ENCODE peak calls at places on chromosomes 7 and 10, in four cellular contexts. X, C, B and F are unnamed samples.

GRCh38 chr10:97131702-97132101 is 54.1 kb downstream of the SLIT1 start:
- DNase-seq in C (no peak), X (peak; percentile 12), B (no peak), F (no peak)

GRCh38 chr7:43694399-43694748 is 34.9 kb downstream of the COA1 start:
- DNase-seq in C (no peak), B (no peak), X (peak; percentile 93), F (no peak)

GRCh38 chr10:97708976-97709745 is 4.4 kb upstream of the MARVELD1 start:
- DNase-seq in C (peak; percentile 24), B (peak; percentile 78), X (peak; percentile 85), F (peak; percentile 82)

GRCh38 chr7:72493850-72494661 is 81.9 kb upstream of the CALN1 start:
- DNase-seq in C (no peak), X (peak; percentile 34), B (peak; percentile 88), F (peak; percentile 79)

GRCh38 chr10:73886625-73887024 is 12.3 kb upstream of the CAMK2G start:
- DNase-seq in C (no peak), X (peak; percentile 17), B (peak; percentile 39), F (peak; percentile 39)

GRCh38 chr10:24720096-24720495 is 3.6 kb downstream of the ARHGAP21 start:
- DNase-seq in X (no peak), B (no peak), C (no peak), F (no peak)

GRCh38 chr7:30027065-30027456 is 559 bp upstream of the FKBP14 start:
- DNase-seq in X (no peak), B (peak; percentile 77), C (peak; percentile 65), F (peak; percentile 90)

GRCh38 chr7:113013761-113014449 is 72.7 kb downstream of the GPR85 start:
- DNase-seq in B (no peak), X (no peak), C (no peak), F (no peak)

GRCh38 chr10:126350216-126350992 is 37.9 kb downstream of the ADAM12 start:
- DNase-seq in B (peak; percentile 34), X (peak; percentile 47), C (no peak), F (peak; percentile 78)

GRCh38 chr7:137930616-137931015 is 71.3 kb downstream of the CREB3L2 start:
- DNase-seq in B (no peak), X (peak; percentile 88), C (no peak), F (no peak)

GRCh38 chr10:740936-741431 is 51.5 kb upstream of the DIP2C start:
- DNase-seq in X (no peak), C (no peak), B (no peak), F (no peak)

GRCh38 chr7:1403844-1404404 is 55.3 kb downstream of the MICALL2 start:
- DNase-seq in B (peak; percentile 38), C (no peak), X (peak; percentile 46), F (peak; percentile 43)

GRCh38 chr10:8810677-8811076 is 756.2 kb downstream of the GATA3 start:
- DNase-seq in X (no peak), C (no peak), B (no peak), F (no peak)

GRCh38 chr7:102889836-102890235 is 23.0 kb upstream of the LRRC17 start:
- DNase-seq in B (no peak), C (no peak), X (peak; percentile 73), F (no peak)

GRCh38 chr7:27170494-27170811 is 3.7 kb downstream of the HOXA10 start:
- DNase-seq in C (no peak), B (peak; percentile 76), X (no peak), F (no peak)

GRCh38 chr10:59970396-59971368 is 64.3 kb upstream of the CCDC6 start:
- DNase-seq in B (no peak), C (no peak), X (no peak), F (peak; percentile 72)

GRCh38 chr10:112724404-112724991 is 225.5 kb upstream of the TCF7L2 start:
- DNase-seq in B (no peak), X (no peak), C (no peak), F (no peak)

GRCh38 chr7:135964254-135964653 is 12.9 kb downstream of the MTPN start:
- DNase-seq in B (no peak), C (no peak), X (peak; percentile 39), F (no peak)